ENCODE peak calls at places on chromosomes 7 and 10, in four cellular contexts. C is transverse colon, O is tibial nerve, G is Peyer's patch. F is an unnamed sample.

GRCh38 chr10:32112055-32112454 is 55.8 kb upstream of the KIF5B start:
- DNase-seq in C (no peak), O (no peak), G (no peak), F (no peak)

GRCh38 chr7:67671006-67671405 is 674.4 kb downstream of the TYW1 start:
- DNase-seq in C (no peak), O (no peak), G (no peak), F (no peak)

GRCh38 chr7:124101173-124101768 is 68.4 kb upstream of the TMEM229A start:
- DNase-seq in C (no peak), O (no peak), G (no peak), F (no peak)

GRCh38 chr10:33304553-33304952 is 29.9 kb downstream of the NRP1 start:
- DNase-seq in C (no peak), O (no peak), G (no peak), F (no peak)

GRCh38 chr10:120221873-120222485 is 235.0 kb upstream of the PLPP4 start:
- DNase-seq in C (no peak), O (no peak), G (no peak), F (no peak)

GRCh38 chr10:100621360-100622205 is 85.8 kb downstream of the HIF1AN start:
- DNase-seq in C (no peak), O (no peak), G (no peak), F (peak)

GRCh38 chr10:133279961-133280283 is 3.3 kb upstream of the ADAM8 start:
- DNase-seq in C (no peak), O (no peak), G (peak), F (no peak)

GRCh38 chr7:137538361-137538762 is 194.8 kb upstream of the PTN start:
- DNase-seq in C (no peak), O (no peak), G (no peak), F (no peak)

GRCh38 chr10:81414038-81414437 is 461.0 kb upstream of the NRG3 start:
- DNase-seq in C (no peak), O (no peak), G (no peak), F (no peak)

GRCh38 chr7:46811529-46811928 is 770.4 kb downstream of the TNS3 start:
- DNase-seq in C (no peak), O (peak), G (no peak), F (no peak)

GRCh38 chr10:31947144-31947926 is 18.7 kb upstream of the ARHGAP12 start:
- DNase-seq in C (no peak), O (no peak), G (no peak), F (no peak)

GRCh38 chr10:29522038-29522855 is 112.5 kb downstream of the SVIL start:
- DNase-seq in C (peak), O (no peak), G (no peak), F (no peak)

GRCh38 chr10:71396084-71396713 is 521 bp upstream of the CDH23 start:
- DNase-seq in C (peak), O (no peak), G (no peak), F (no peak)

GRCh38 chr10:12382956-12383531 is 33.7 kb downstream of the CAMK1D start:
- DNase-seq in C (no peak), O (no peak), G (no peak), F (no peak)

GRCh38 chr7:90337106-90337505 is 9.4 kb upstream of the GTPBP10 start:
- DNase-seq in C (no peak), O (no peak), G (no peak), F (no peak)

GRCh38 chr10:4532467-4532866 is 293.5 kb upstream of the AKR1E2 start:
- DNase-seq in C (no peak), O (no peak), G (no peak), F (no peak)

GRCh38 chr7:30057741-30058140 is 29.5 kb downstream of the PLEKHA8 start:
- DNase-seq in C (no peak), O (no peak), G (no peak), F (no peak)

GRCh38 chr7:71444130-71444529 is 312.2 kb downstream of the GALNT17 start:
- DNase-seq in C (no peak), O (no peak), G (no peak), F (no peak)

GRCh38 chr10:110859947-110860376 is 11.8 kb upstream of the PDCD4 start:
- DNase-seq in C (no peak), O (no peak), G (no peak), F (no peak)

GRCh38 chr10:91953600-91954140 is 30.1 kb downstream of the BTAF1 start:
- DNase-seq in C (no peak), O (no peak), G (no peak), F (no peak)

GRCh38 chr7:131244259-131244852 is 83.3 kb upstream of the MKLN1 start:
- DNase-seq in C (peak), O (no peak), G (no peak), F (no peak)

GRCh38 chr10:6089334-6090219 is 743 bp downstream of the RBM17 start:
- DNase-seq in C (peak), O (no peak), G (no peak), F (no peak)

GRCh38 chr10:111482074-111482350 is 405.2 kb downstream of the ADRA2A start:
- DNase-seq in C (no peak), O (no peak), G (no peak), F (no peak)

GRCh38 chr10:89369142-89370105 is 8.4 kb upstream of the IFIT1B start:
- DNase-seq in C (no peak), O (no peak), G (no peak), F (peak)

GRCh38 chr7:30660331-30661255 is 21.7 kb downstream of the CRHR2 start:
- DNase-seq in C (no peak), O (no peak), G (no peak), F (no peak)

GRCh38 chr7:5477723-5478531 is 54.3 kb upstream of the TNRC18 start:
- DNase-seq in C (no peak), O (no peak), G (peak), F (no peak)
- TF ChIP-seq CTCF in C (peak), O (no peak), G (no peak), F (no peak)

GRCh38 chr10:96606216-96606615 is 19.4 kb upstream of the TM9SF3 start:
- DNase-seq in C (no peak), O (no peak), G (no peak), F (no peak)
- H3K27ac ChIP-seq in C (no peak), O (no peak), G (no peak), F (no peak)

DNA sequence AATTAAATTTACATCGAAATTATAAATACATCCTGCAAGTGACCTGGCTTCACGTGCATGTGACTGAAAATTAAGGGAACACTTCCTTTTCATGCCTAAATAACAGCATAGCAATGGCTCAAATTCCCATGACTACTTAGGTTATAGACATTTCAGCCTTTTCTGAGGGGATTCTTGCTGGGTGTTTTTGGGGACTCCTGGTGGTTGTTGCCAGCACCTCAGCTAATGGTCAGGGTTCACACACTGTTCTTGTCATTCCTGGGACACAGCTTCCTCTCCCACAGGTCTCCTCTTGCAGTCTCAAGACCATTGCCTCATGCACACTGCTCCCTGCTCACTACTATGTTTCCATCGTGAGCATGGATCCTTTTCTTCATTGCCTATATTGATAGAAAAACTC is 148.9 kb upstream of the GLI3 start:
- DNase-seq in C (no peak), O (no peak), G (no peak), F (no peak)
- TF ChIP-seq CTCF in C (no peak), O (no peak), G (no peak), F (no peak)

DNA sequence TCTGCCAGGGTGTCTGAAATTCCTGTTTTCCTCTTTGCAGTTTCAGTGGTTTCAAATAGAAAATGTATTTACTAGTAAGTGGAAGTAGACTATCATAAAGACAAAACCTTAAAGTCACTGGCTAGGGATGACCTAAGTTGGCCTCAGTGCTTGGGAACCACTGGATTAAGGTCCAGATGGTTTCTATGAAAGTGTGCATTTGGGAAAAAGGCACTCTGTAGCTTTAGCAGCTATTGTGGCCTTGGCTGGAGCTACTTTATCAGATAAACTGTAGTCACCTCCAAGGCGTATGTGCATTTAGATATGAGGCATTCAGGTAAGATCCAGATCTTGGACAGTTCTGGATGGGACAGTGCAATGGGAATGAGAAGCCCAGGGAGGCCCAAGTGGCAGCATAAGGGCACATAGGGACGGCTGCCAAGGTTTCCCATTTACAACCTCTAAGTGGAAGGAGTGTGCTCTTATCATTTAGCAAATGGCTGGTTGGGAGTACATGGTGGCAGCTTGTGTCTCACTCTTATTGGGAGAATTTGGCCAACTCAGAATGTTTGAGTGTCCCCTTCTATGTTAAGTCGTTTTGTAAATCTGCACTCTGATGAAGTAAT is 185.6 kb downstream of the LRMDA start:
- DNase-seq in C (no peak), O (no peak), G (no peak), F (no peak)
- H3K27ac ChIP-seq in C (no peak), O (no peak), G (no peak), F (no peak)

DNA sequence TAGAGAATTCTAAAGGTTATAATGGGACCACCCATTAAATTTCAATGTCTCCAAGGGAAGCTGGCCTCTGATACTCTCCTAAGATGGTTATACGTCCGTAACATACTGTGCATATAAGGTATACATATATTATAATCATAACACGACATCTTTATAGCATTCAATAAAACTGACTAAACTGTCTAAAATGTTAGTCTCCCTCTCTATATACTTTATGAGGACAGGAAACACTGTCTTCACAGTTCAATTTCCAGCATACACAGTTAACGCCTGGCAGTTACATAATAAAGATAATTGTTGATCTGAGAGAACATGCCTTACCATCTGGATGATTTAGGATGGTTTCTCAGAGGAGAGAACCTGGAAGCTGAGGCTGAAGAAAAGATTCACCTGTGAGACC is 1.2 kb upstream of the ORC5 start:
- DNase-seq in C (no peak), O (no peak), G (no peak), F (no peak)
- TF ChIP-seq CTCF in C (no peak), O (no peak), G (no peak), F (no peak)

GRCh38 chr7:100434297-100435144 is 1.8 kb downstream of the PPP1R35 start:
- DNase-seq in C (no peak), O (no peak), G (no peak), F (no peak)
- H3K27ac ChIP-seq in C (peak), O (peak), G (peak), F (peak)

GRCh38 chr7:33423646-33424020 is 294.3 kb downstream of the BBS9 start:
- DNase-seq in C (no peak), O (no peak), G (no peak), F (no peak)

GRCh38 chr7:33422825-33423645 is 293.7 kb downstream of the BBS9 start:
- DNase-seq in C (no peak), O (no peak), G (no peak), F (no peak)

GRCh38 chr7:33420311-33420710 is 290.9 kb downstream of the BBS9 start:
- DNase-seq in C (no peak), O (no peak), G (no peak), F (no peak)

GRCh38 chr7:33418251-33418701 is 288.9 kb downstream of the BBS9 start:
- DNase-seq in C (no peak), O (no peak), G (no peak), F (no peak)

GRCh38 chr7:33421384-33421783 is 292.0 kb downstream of the BBS9 start:
- DNase-seq in C (no peak), O (no peak), G (no peak), F (no peak)
- TF ChIP-seq CTCF in C (no peak), O (no peak), G (no peak), F (no peak)

GRCh38 chr7:66279912-66280311 is 74.8 kb downstream of the TPST1 start:
- DNase-seq in C (no peak), O (no peak), G (no peak), F (no peak)

GRCh38 chr7:66281678-66282593 is 76.8 kb downstream of the TPST1 start:
- DNase-seq in C (no peak), O (peak), G (no peak), F (no peak)

GRCh38 chr7:66277492-66277891 is 72.4 kb downstream of the TPST1 start:
- DNase-seq in C (no peak), O (no peak), G (no peak), F (no peak)

GRCh38 chr7:66282594-66282935 is 77.4 kb downstream of the TPST1 start:
- DNase-seq in C (no peak), O (no peak), G (no peak), F (no peak)

DNA sequence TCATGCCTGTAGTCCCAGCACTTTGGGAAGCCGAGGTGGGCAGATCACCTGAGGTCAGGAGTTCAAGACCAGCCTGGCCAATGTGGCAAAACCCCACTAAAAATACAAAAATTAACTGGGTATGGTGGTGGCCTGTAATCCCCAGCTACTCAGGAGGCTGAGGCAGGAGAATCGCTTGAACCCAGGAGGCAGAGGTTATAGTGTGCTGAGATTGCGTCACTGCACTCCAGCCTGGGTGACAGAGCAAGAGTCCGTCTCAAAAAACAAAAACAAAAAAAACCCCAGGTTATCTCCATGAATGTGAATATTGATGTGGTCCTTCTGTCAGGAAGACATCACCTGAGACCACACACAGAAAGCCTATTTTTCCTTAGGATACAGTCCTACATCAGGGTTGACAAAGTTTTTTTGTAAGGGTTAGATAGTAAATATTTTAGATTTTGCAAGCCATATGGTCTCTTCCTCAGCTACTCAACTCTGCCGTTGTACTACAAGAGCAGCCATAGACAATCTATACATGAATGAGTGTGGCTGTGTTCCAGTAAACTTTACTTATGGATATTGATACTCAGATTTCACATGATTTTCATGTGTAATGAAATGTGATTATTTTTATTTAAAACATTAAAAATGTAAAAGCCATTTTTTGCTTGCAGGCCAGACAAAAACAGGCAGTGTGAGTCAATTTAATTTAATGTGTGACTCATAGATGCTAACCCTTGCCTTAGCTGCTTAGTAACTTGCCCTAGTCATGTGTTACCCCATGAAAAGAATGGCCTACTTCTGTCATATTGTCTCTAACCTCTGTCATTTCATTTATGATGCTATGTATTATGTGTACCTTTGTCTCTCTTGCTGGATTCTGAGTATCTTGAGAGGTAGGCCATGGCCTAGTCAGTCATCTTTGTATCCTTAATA is 78.1 kb downstream of the TPST1 start:
- DNase-seq in C (no peak), O (no peak), G (no peak), F (no peak)
- H3K27ac ChIP-seq in C (peak), O (no peak), G (no peak), F (no peak)

GRCh38 chr7:88357794-88358533 is 51.3 kb upstream of the STEAP4 start:
- DNase-seq in C (no peak), O (no peak), G (no peak), F (no peak)
- TF ChIP-seq CTCF in C (peak), O (peak), G (no peak), F (no peak)

DNA sequence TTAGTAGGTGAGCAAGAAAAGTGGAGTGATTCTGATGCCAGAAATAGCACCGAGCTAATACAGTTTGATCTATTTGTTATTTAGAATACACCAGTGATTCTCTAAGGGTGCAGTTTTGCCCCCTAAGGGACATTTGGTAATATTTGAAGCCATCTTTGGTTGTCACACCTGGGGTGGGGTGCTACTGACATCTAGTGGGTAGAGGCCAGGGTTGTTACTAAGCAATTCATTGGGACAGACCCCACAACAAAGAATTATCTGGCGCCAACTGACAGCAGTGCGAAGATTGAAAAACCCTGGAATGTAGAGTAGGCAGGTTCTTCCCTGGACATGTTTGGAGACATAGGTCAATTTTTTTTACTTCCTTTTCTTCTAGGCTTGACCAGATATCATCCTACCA is 14.6 kb downstream of the PALS2 start:
- DNase-seq in C (no peak), O (no peak), G (no peak), F (peak)
- H3K27ac ChIP-seq in C (no peak), O (no peak), G (no peak), F (no peak)

F was measured in CD8-positive, alpha-beta T cell.